ENCODE peak calls at places on chromosomes 3 and 15, in nine cellular contexts. Z, I, H, S, U, W, B, T and O are unnamed samples.

GRCh38 chr3:109918740-109919139 is 581.4 kb upstream of the DPPA4 start:
- DNase-seq in Z (no peak), I (no peak), H (no peak), S (no peak), U (no peak), W (no peak), B (no peak), T (no peak), O (no peak)

GRCh38 chr3:55458398-55458797 is 28.7 kb downstream of the WNT5A start:
- DNase-seq in Z (no peak), I (no peak), H (no peak), S (no peak), U (no peak), W (no peak), B (no peak), T (no peak), O (no peak)

GRCh38 chr15:90617171-90617570 is 87.4 kb downstream of the CRTC3 start:
- DNase-seq in Z (peak; percentile 32), I (no peak), H (no peak), S (no peak), U (no peak), W (no peak), B (no peak), T (no peak), O (no peak)

GRCh38 chr3:73746610-73747009 is 121.9 kb upstream of the PDZRN3 start:
- DNase-seq in Z (no peak), I (no peak), H (no peak), S (no peak), U (no peak), W (no peak), B (no peak), T (no peak), O (peak; percentile 29)

GRCh38 chr3:128620268-128620691 is 30.3 kb downstream of the RPN1 start:
- DNase-seq in Z (no peak), I (no peak), H (no peak), S (peak; percentile 52), U (no peak), W (no peak), B (no peak), T (no peak), O (no peak)

GRCh38 chr3:138469869-138470268 is 35.5 kb downstream of the ESYT3 start:
- DNase-seq in Z (no peak), I (no peak), H (no peak), S (no peak), U (no peak), W (no peak), B (no peak), T (no peak), O (no peak)

GRCh38 chr3:194623449-194624290 is 9.5 kb downstream of the TMEM44 start:
- DNase-seq in Z (no peak), I (no peak), H (no peak), S (no peak), U (no peak), W (no peak), B (no peak), T (no peak), O (no peak)

GRCh38 chr3:79604681-79605080 is 163.1 kb downstream of the ROBO1 start:
- DNase-seq in Z (no peak), I (no peak), H (no peak), S (no peak), U (no peak), W (no peak), B (no peak), T (no peak), O (no peak)

GRCh38 chr3:121998030-121998580 is 23.9 kb downstream of the ILDR1 start:
- DNase-seq in Z (no peak), I (no peak), H (peak; percentile 92), S (peak; percentile 18), U (no peak), W (no peak), B (no peak), T (no peak), O (no peak)

GRCh38 chr3:193980326-193980725 is 155.6 kb upstream of the HES1 start:
- DNase-seq in Z (no peak), I (no peak), H (no peak), S (no peak), U (no peak), W (no peak), B (no peak), T (no peak), O (no peak)

GRCh38 chr15:51874751-51875644 is 45.5 kb downstream of the TMOD3 start:
- DNase-seq in Z (peak; percentile 88), I (no peak), H (no peak), S (no peak), U (peak; percentile 31), W (no peak), B (no peak), T (no peak), O (no peak)

GRCh38 chr3:61057491-61057890 is 193.8 kb downstream of the FHIT start:
- DNase-seq in Z (no peak), I (no peak), H (no peak), S (no peak), U (no peak), W (no peak), B (no peak), T (no peak), O (no peak)

GRCh38 chr3:171190668-171191067 is 164.1 kb upstream of the SLC2A2 start:
- DNase-seq in Z (no peak), I (no peak), H (no peak), S (peak; percentile 23), U (no peak), W (no peak), B (no peak), T (no peak), O (no peak)

GRCh38 chr3:195828762-195829161 is 17.0 kb upstream of the MUC4 start:
- DNase-seq in Z (no peak), I (no peak), H (no peak), S (no peak), U (no peak), W (no peak), B (no peak), T (no peak), O (no peak)

GRCh38 chr3:196712514-196713413 is 587 bp downstream of the PIGX start:
- DNase-seq in Z (no peak), I (no peak), H (peak; percentile 61), S (peak; percentile 76), U (peak; percentile 72), W (peak; percentile 82), B (peak; percentile 68), T (peak; percentile 67), O (peak; percentile 69)

GRCh38 chr3:47487265-47487664 is 11.5 kb upstream of the SCAP start:
- DNase-seq in Z (no peak), I (no peak), H (no peak), S (no peak), U (no peak), W (no peak), B (no peak), T (no peak), O (no peak)

GRCh38 chr3:166444336-166444735 is 607.1 kb upstream of the BCHE start:
- DNase-seq in Z (no peak), I (no peak), H (no peak), S (no peak), U (no peak), W (peak; percentile 14), B (no peak), T (no peak), O (no peak)